ENCODE peak calls at places on chromosome 4, in four cellular contexts. B is HepG2, A is H1, G is K562. Y is an unnamed sample.
A peak's percentile ranks its signal among the peaks of the same experiment; 100 is the strongest.

GRCh38 chr4:175308236-175308635 is 390.1 kb downstream of the ADAM29 start:
- DNase-seq in B (no peak), G (no peak), A (no peak), Y (no peak)

GRCh38 chr4:12595489-12595888 is 888.7 kb downstream of the RAB28 start:
- DNase-seq in A (no peak), G (no peak), B (no peak), Y (no peak)

GRCh38 chr4:184934184-184934583 is 84.1 kb upstream of the HELT start:
- DNase-seq in B (no peak), G (no peak), A (no peak), Y (no peak)

GRCh38 chr4:188403272-188403671 is 264.0 kb downstream of the TRIML1 start:
- DNase-seq in A (no peak), B (no peak), G (no peak), Y (no peak)

GRCh38 chr4:186485621-186486062 is 69.7 kb downstream of the MTNR1A start:
- DNase-seq in B (no peak), A (no peak), G (no peak), Y (no peak)

GRCh38 chr4:26083987-26084386 is 170.0 kb downstream of the SMIM20 start:
- DNase-seq in G (no peak), A (no peak), B (no peak), Y (no peak)

GRCh38 chr4:96356591-96357360 is 516.9 kb downstream of the PDHA2 start:
- DNase-seq in B (no peak), G (no peak), A (no peak), Y (no peak)

GRCh38 chr4:101708640-101709039 is 81.9 kb upstream of the BANK1 start:
- DNase-seq in A (no peak), B (no peak), G (no peak), Y (no peak)

GRCh38 chr4:3239998-3240920 is 8.7 kb upstream of the MSANTD1 start:
- DNase-seq in A (no peak), G (no peak), B (no peak), Y (no peak)
- H3K9ac ChIP-seq in A (no peak overlapping the region), G (no peak overlapping the region), B (no peak overlapping the region), Y (no peak overlapping the region)

DNA sequence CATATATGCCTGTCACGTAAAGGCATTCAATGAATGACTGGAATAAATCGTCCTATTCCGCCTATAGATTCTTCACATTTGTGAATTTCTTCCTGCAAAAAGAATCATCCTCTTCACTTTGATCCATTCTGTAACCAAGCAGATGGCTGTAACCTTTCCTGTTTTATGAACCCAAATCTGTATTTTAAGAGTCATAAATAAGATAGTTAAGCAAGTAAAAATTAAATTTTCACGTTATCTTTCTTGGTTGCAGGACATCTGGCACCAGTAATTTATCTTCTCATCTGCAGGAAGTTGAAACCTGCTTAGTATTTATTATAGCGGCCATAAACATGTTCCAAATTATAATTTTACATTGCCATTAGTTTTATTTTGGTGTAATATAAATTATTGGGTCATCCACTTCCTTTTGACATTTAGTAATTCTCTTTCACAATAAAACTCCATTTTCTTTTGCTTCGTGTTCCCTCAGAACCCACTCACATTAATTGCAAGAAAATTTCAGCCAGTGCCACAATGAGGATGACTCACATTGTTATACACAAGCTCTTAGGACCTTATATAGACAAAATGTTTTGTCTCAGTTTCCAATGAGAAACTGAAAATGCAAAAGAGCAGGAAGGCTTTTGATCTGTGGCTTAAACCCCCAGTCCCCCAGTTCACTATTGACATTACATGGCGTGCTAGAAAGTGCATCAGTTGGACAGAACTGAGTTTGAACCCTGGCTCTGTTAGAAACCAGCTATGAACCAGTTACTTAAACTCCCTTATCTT is 51.1 kb downstream of the TMEM156 start:
- DNase-seq in A (no peak), B (peak; percentile 16), G (no peak), Y (peak; percentile 43)
- TF ChIP-seq JUN in A (no peak), B (no peak), G (no peak), Y (peak; percentile 21)

GRCh38 chr4:152556814-152557213 is 20.9 kb upstream of the FBXW7 start:
- DNase-seq in B (no peak), A (no peak), G (no peak), Y (no peak)

GRCh38 chr4:152559641-152560040 is 23.7 kb upstream of the FBXW7 start:
- DNase-seq in G (no peak), B (no peak), A (no peak), Y (no peak)

GRCh38 chr4:152554742-152555141 is 18.9 kb upstream of the FBXW7 start:
- DNase-seq in B (no peak), A (no peak), G (no peak), Y (no peak)

GRCh38 chr4:152556283-152556682 is 20.4 kb upstream of the FBXW7 start:
- DNase-seq in B (no peak), G (no peak), A (no peak), Y (no peak)
- H3K9ac ChIP-seq in B (peak overlapping the region; percentile 28), G (no peak overlapping the region), A (no peak overlapping the region), Y (no peak overlapping the region)

GRCh38 chr4:82423245-82424054 is 6.8 kb downstream of the HNRNPDL start:
- DNase-seq in A (no peak), B (no peak), G (no peak), Y (no peak)

GRCh38 chr4:82419451-82419850 is 10.8 kb downstream of the HNRNPDL start:
- DNase-seq in B (no peak), G (no peak), A (no peak), Y (no peak)

GRCh38 chr4:82425478-82425877 is 4.8 kb downstream of the HNRNPDL start:
- DNase-seq in G (no peak), B (no peak), A (no peak), Y (no peak)

GRCh38 chr4:82422616-82423015 is 7.6 kb downstream of the HNRNPDL start:
- DNase-seq in A (no peak), B (no peak), G (no peak), Y (no peak)

GRCh38 chr4:82421796-82422560 is 8.3 kb downstream of the HNRNPDL start:
- DNase-seq in A (no peak), B (no peak), G (no peak), Y (no peak)
- TF ChIP-seq JUN in A (no peak), B (no peak), G (no peak), Y (no peak)

DNA sequence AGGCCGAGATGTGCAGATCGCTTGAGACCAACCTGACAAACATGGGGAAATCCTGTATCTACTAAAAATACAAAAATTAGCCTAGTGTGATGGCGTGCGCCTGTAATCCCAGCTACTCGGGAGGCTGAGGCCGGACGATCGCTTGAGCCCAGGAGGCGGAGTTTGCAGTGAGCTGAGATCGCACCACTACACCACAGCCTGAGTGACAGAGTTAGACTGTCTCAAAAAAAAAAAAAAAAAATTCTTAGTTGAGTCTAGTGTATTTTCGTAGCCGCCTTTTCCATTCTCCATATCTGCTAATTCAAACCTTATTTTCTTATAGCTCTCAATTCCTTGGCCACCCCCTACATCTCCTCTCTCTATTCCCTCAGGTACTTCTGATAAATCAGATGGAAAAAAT is 978 bp downstream of the POLR2B start:
- DNase-seq in A (no peak), G (no peak), B (peak; percentile 31), Y (peak; percentile 44)
- H3K9ac ChIP-seq in A (peak overlapping the region; percentile 87), G (peak overlapping the region; percentile 96), B (peak overlapping the region; percentile 97), Y (peak overlapping the region; percentile 82)

GRCh38 chr4:10054571-10055041 is 33.3 kb upstream of the SLC2A9 start:
- DNase-seq in B (peak; percentile 48), G (no peak), A (no peak), Y (peak; percentile 74)

GRCh38 chr4:10050171-10051120 is 29.1 kb upstream of the SLC2A9 start:
- DNase-seq in B (no peak), A (no peak), G (no peak), Y (no peak)

GRCh38 chr4:10053635-10054453 is 32.5 kb upstream of the SLC2A9 start:
- DNase-seq in B (no peak), G (no peak), A (no peak), Y (no peak)

GRCh38 chr4:10048931-10049655 is 27.8 kb upstream of the SLC2A9 start:
- DNase-seq in G (no peak), A (no peak), B (no peak), Y (no peak)

GRCh38 chr4:10051536-10052135 is 30.3 kb upstream of the SLC2A9 start:
- DNase-seq in B (no peak), G (no peak), A (no peak), Y (no peak)
- TF ChIP-seq JUN in B (no peak), G (no peak), A (no peak), Y (no peak)